ENCODE peak calls at places on chromosomes 16 and 17, in four cellular contexts. T, F, C and Y are unnamed samples.

GRCh38 chr16:86966781-86967180 is 350.4 kb downstream of the C16orf95 start:
- DNase-seq in F (no peak), C (no peak), T (no peak), Y (no peak)

GRCh38 chr17:82272495-82273326 is 789 bp downstream of the CSNK1D start:
- DNase-seq in T (no peak), F (no peak), C (no peak), Y (peak; percentile 93)

GRCh38 chr17:43316522-43317142 is 82.2 kb upstream of the ARL4D start:
- DNase-seq in T (no peak), C (no peak), F (no peak), Y (peak; percentile 13)

GRCh38 chr17:67602974-67603373 is 114.8 kb upstream of the NOL11 start:
- DNase-seq in F (no peak), C (peak; percentile 71), T (peak; percentile 56), Y (no peak)

GRCh38 chr17:50879086-50879485 is 12.9 kb upstream of the TOB1 start:
- DNase-seq in F (no peak), T (no peak), C (no peak), Y (no peak)

GRCh38 chr17:74245145-74245817 is 28.8 kb upstream of the DNAI2 start:
- DNase-seq in T (no peak), C (no peak), F (no peak), Y (no peak)

GRCh38 chr16:53209489-53209888 is 154.7 kb downstream of the CHD9 start:
- DNase-seq in T (no peak), F (no peak), C (no peak), Y (no peak)

GRCh38 chr17:48505788-48506187 is 25.0 kb downstream of the HOXB1 start:
- DNase-seq in F (peak; percentile 77), T (peak; percentile 61), C (peak; percentile 33), Y (peak; percentile 88)

GRCh38 chr16:46822270-46822669 is 8.7 kb downstream of the C16orf87 start:
- DNase-seq in C (no peak), T (no peak), F (peak; percentile 57), Y (no peak)

GRCh38 chr17:63365366-63366237 is 80.5 kb downstream of the CYB561 start:
- DNase-seq in C (no peak), T (no peak), F (no peak), Y (no peak)

GRCh38 chr17:61371606-61372005 is 28.0 kb upstream of the TBX2 start:
- DNase-seq in F (no peak), C (no peak), T (no peak), Y (no peak)

GRCh38 chr17:57462007-57462579 is 205.8 kb downstream of the MSI2 start:
- DNase-seq in F (no peak), T (no peak), C (no peak), Y (no peak)
- TF ChIP-seq REST in F (no peak), T (no peak), C (no peak), Y (no peak)

GRCh38 chr17:77698903-77699615 is 259.4 kb upstream of the TNRC6C start:
- DNase-seq in T (no peak), C (no peak), F (no peak), Y (no peak)
- TF ChIP-seq CEBPB in T (no peak), C (no peak), F (no peak), Y (no peak)

GRCh38 chr17:80826346-80826954 is 165.2 kb upstream of the CHMP6 start:
- DNase-seq in F (no peak), T (no peak), C (no peak), Y (no peak)
- TF ChIP-seq SP1 in F (no peak), T (no peak), C (no peak), Y (no peak)

GRCh38 chr16:31507929-31508705 is at the start of gene RUSF1:
- DNase-seq in F (peak; percentile 33), T (peak; percentile 75), C (peak; percentile 89), Y (peak; percentile 84)
- TF ChIP-seq REST in F (no peak), T (no peak), C (peak; percentile 78), Y (no peak)

GRCh38 chr16:85395913-85396878 is 216.9 kb upstream of the GSE1 start:
- DNase-seq in T (no peak), C (no peak), F (no peak), Y (no peak)
- TF ChIP-seq CEBPB in T (no peak), C (no peak), F (no peak), Y (no peak)